ENCODE peak calls at places on chromosome 2, in seven cellular contexts. One of them, this sample, is unnamed.

GRCh38 chr2:154836622-154837021 is 138.1 kb downstream of the KCNJ3 start:
- DNase-seq in lung: no peak
- DNase-seq in transverse colon: no peak
- DNase-seq in hepatocyte: no peak
- DNase-seq in cardiac fibroblast: no peak
- DNase-seq in fibroblast of pulmonary artery: no peak
- DNase-seq in thoracic aorta: no peak
- DNase-seq in this sample: no peak

GRCh38 chr2:240182001-240182400 is 41.5 kb upstream of the OTOS start:
- DNase-seq in lung: no peak
- DNase-seq in transverse colon: no peak
- DNase-seq in hepatocyte: no peak
- DNase-seq in cardiac fibroblast: no peak
- DNase-seq in fibroblast of pulmonary artery: no peak
- DNase-seq in thoracic aorta: no peak
- DNase-seq in this sample: no peak

GRCh38 chr2:105866439-105867170 is 121.9 kb downstream of the NCK2 start:
- DNase-seq in lung: no peak
- DNase-seq in transverse colon: no peak
- DNase-seq in hepatocyte: no peak
- DNase-seq in cardiac fibroblast: peak
- DNase-seq in fibroblast of pulmonary artery: peak
- DNase-seq in thoracic aorta: no peak
- DNase-seq in this sample: peak

GRCh38 chr2:5694016-5694690 is 2.0 kb downstream of the SOX11 start:
- DNase-seq in lung: no peak
- DNase-seq in transverse colon: no peak
- DNase-seq in hepatocyte: peak
- DNase-seq in cardiac fibroblast: no peak
- DNase-seq in fibroblast of pulmonary artery: no peak
- DNase-seq in thoracic aorta: no peak
- DNase-seq in this sample: no peak

GRCh38 chr2:9377461-9378097 is 45.7 kb downstream of the ITGB1BP1 start:
- DNase-seq in lung: no peak
- DNase-seq in transverse colon: no peak
- DNase-seq in hepatocyte: no peak
- DNase-seq in cardiac fibroblast: no peak
- DNase-seq in fibroblast of pulmonary artery: no peak
- DNase-seq in thoracic aorta: no peak
- DNase-seq in this sample: no peak

GRCh38 chr2:89851583-89851905 is 1160.1 kb downstream of the RPIA start:
- DNase-seq in lung: no peak
- DNase-seq in transverse colon: no peak
- DNase-seq in hepatocyte: no peak
- DNase-seq in cardiac fibroblast: no peak
- DNase-seq in fibroblast of pulmonary artery: no peak
- DNase-seq in thoracic aorta: no peak
- DNase-seq in this sample: no peak

GRCh38 chr2:221282386-221282785 is 289.7 kb downstream of the EPHA4 start:
- DNase-seq in lung: no peak
- DNase-seq in transverse colon: no peak
- DNase-seq in hepatocyte: no peak
- DNase-seq in cardiac fibroblast: no peak
- DNase-seq in fibroblast of pulmonary artery: no peak
- DNase-seq in thoracic aorta: no peak
- DNase-seq in this sample: no peak

GRCh38 chr2:190318514-190318913 is 1.1 kb downstream of the HIBCH start:
- DNase-seq in lung: no peak
- DNase-seq in transverse colon: no peak
- DNase-seq in hepatocyte: no peak
- DNase-seq in cardiac fibroblast: no peak
- DNase-seq in fibroblast of pulmonary artery: no peak
- DNase-seq in thoracic aorta: no peak
- DNase-seq in this sample: peak

GRCh38 chr2:58638256-58638795 is 397.2 kb upstream of the FANCL start:
- DNase-seq in lung: no peak
- DNase-seq in transverse colon: no peak
- DNase-seq in hepatocyte: no peak
- DNase-seq in cardiac fibroblast: no peak
- DNase-seq in fibroblast of pulmonary artery: no peak
- DNase-seq in thoracic aorta: no peak
- DNase-seq in this sample: no peak

GRCh38 chr2:136013286-136013685 is 27.9 kb upstream of the DARS1 start:
- DNase-seq in lung: no peak
- DNase-seq in transverse colon: no peak
- DNase-seq in hepatocyte: no peak
- DNase-seq in cardiac fibroblast: no peak
- DNase-seq in fibroblast of pulmonary artery: no peak
- DNase-seq in thoracic aorta: no peak
- DNase-seq in this sample: no peak

GRCh38 chr2:55719852-55720251 is 26.2 kb upstream of the PNPT1 start:
- DNase-seq in lung: no peak
- DNase-seq in transverse colon: no peak
- DNase-seq in hepatocyte: no peak
- DNase-seq in cardiac fibroblast: no peak
- DNase-seq in fibroblast of pulmonary artery: no peak
- DNase-seq in thoracic aorta: no peak
- DNase-seq in this sample: no peak

GRCh38 chr2:9538000-9538507 is 17.6 kb downstream of the ADAM17 start:
- DNase-seq in lung: no peak
- DNase-seq in transverse colon: no peak
- DNase-seq in hepatocyte: no peak
- DNase-seq in cardiac fibroblast: peak
- DNase-seq in fibroblast of pulmonary artery: peak
- DNase-seq in thoracic aorta: no peak
- DNase-seq in this sample: peak

GRCh38 chr2:189338119-189338518 is 103.2 kb upstream of the WDR75 start:
- DNase-seq in lung: no peak
- DNase-seq in transverse colon: no peak
- DNase-seq in hepatocyte: no peak
- DNase-seq in cardiac fibroblast: no peak
- DNase-seq in fibroblast of pulmonary artery: no peak
- DNase-seq in thoracic aorta: no peak
- DNase-seq in this sample: no peak

GRCh38 chr2:226771067-226771466 is 28.6 kb downstream of the IRS1 start:
- DNase-seq in lung: no peak
- DNase-seq in transverse colon: peak
- DNase-seq in hepatocyte: no peak
- DNase-seq in cardiac fibroblast: no peak
- DNase-seq in fibroblast of pulmonary artery: no peak
- DNase-seq in thoracic aorta: no peak
- DNase-seq in this sample: no peak

GRCh38 chr2:169038338-169038757 is 7.2 kb upstream of the ABCB11 start:
- DNase-seq in lung: no peak
- DNase-seq in transverse colon: no peak
- DNase-seq in hepatocyte: no peak
- DNase-seq in cardiac fibroblast: peak
- DNase-seq in fibroblast of pulmonary artery: peak
- DNase-seq in thoracic aorta: no peak
- DNase-seq in this sample: peak

GRCh38 chr2:118687698-118688097 is 159.8 kb downstream of the EN1 start:
- DNase-seq in lung: no peak
- DNase-seq in transverse colon: no peak
- DNase-seq in hepatocyte: no peak
- DNase-seq in cardiac fibroblast: no peak
- DNase-seq in fibroblast of pulmonary artery: peak
- DNase-seq in thoracic aorta: no peak
- DNase-seq in this sample: peak

GRCh38 chr2:190678444-190679162 is 29.7 kb downstream of the NAB1 start:
- DNase-seq in lung: no peak
- DNase-seq in transverse colon: no peak
- DNase-seq in hepatocyte: no peak
- DNase-seq in cardiac fibroblast: peak
- DNase-seq in fibroblast of pulmonary artery: peak
- DNase-seq in thoracic aorta: no peak
- DNase-seq in this sample: no peak

GRCh38 chr2:134252092-134252775 is 1.6 kb upstream of the MGAT5 start:
- DNase-seq in lung: no peak
- DNase-seq in transverse colon: no peak
- DNase-seq in hepatocyte: no peak
- DNase-seq in cardiac fibroblast: peak
- DNase-seq in fibroblast of pulmonary artery: no peak
- DNase-seq in thoracic aorta: no peak
- DNase-seq in this sample: peak

GRCh38 chr2:160859086-160859485 is 301.1 kb upstream of the TANK start:
- DNase-seq in lung: no peak
- DNase-seq in transverse colon: no peak
- DNase-seq in hepatocyte: peak
- DNase-seq in cardiac fibroblast: no peak
- DNase-seq in fibroblast of pulmonary artery: peak
- DNase-seq in thoracic aorta: no peak
- DNase-seq in this sample: no peak

GRCh38 chr2:54675738-54676137 is 47.7 kb upstream of the EML6 start:
- DNase-seq in lung: no peak
- DNase-seq in transverse colon: no peak
- DNase-seq in hepatocyte: no peak
- DNase-seq in cardiac fibroblast: peak
- DNase-seq in fibroblast of pulmonary artery: no peak
- DNase-seq in thoracic aorta: no peak
- DNase-seq in this sample: no peak

GRCh38 chr2:54672587-54673456 is 50.6 kb upstream of the EML6 start:
- DNase-seq in lung: no peak
- DNase-seq in transverse colon: peak
- DNase-seq in hepatocyte: no peak
- DNase-seq in cardiac fibroblast: peak
- DNase-seq in fibroblast of pulmonary artery: no peak
- DNase-seq in thoracic aorta: no peak
- DNase-seq in this sample: peak

GRCh38 chr2:54675281-54675680 is 48.2 kb upstream of the EML6 start:
- DNase-seq in lung: no peak
- DNase-seq in transverse colon: no peak
- DNase-seq in hepatocyte: no peak
- DNase-seq in cardiac fibroblast: no peak
- DNase-seq in fibroblast of pulmonary artery: no peak
- DNase-seq in thoracic aorta: no peak
- DNase-seq in this sample: no peak

GRCh38 chr2:54671875-54672586 is 51.4 kb upstream of the EML6 start:
- DNase-seq in lung: no peak
- DNase-seq in transverse colon: no peak
- DNase-seq in hepatocyte: no peak
- DNase-seq in cardiac fibroblast: peak
- DNase-seq in fibroblast of pulmonary artery: no peak
- DNase-seq in thoracic aorta: no peak
- DNase-seq in this sample: peak

DNA sequence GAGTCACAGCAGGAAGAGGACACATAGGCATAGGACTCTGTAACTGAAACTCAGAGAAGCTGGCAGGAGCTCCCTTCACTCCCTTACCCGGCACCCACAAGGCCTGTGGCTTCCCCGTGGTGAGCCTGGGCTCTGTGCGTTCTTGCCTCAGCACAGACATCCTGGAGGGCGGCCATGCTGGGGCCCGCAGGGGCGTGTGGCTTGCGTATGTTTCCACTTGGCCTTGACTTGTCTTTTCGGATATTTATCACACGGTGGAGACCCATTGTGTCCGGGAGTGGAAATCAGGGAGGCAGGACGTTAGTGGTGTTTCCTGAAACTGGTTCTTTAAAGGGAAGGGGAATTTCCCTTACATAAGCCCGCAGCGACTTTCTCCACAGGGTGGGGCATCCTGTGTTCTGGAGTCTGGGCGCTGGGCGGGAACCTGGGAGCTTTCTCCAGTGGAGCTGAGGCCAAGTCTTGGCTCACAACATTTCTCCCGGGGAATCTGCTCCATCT is 49.9 kb upstream of the EML6 start:
- DNase-seq in lung: peak
- DNase-seq in transverse colon: peak
- DNase-seq in hepatocyte: no peak
- DNase-seq in cardiac fibroblast: peak
- DNase-seq in fibroblast of pulmonary artery: peak
- DNase-seq in thoracic aorta: no peak
- DNase-seq in this sample: peak
- H3K4me3 ChIP-seq in lung: no peak
- H3K4me3 ChIP-seq in transverse colon: peak
- H3K4me3 ChIP-seq in hepatocyte: no peak
- H3K4me3 ChIP-seq in cardiac fibroblast: no peak
- H3K4me3 ChIP-seq in fibroblast of pulmonary artery: no peak
- H3K4me3 ChIP-seq in thoracic aorta: peak
- H3K4me3 ChIP-seq in this sample: no peak

DNA sequence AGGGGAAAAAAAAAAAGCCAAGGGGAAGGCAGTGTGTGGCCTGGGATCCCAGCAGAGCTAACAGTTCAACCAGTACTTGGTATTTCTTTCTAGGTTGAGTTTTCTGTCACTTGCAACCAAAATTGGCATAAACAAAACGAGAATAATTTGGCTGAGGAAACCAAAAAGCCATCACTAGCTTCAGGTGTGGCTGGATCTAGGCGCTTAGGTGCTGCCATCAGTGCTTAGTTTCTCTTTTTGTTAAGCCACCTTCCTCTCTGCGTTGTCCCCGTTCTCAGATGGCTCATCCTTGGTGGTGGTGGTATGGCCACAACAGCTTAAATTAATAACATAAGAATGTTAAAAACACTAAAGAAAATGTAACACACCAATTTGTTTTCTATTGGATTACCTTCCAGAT is 2.4 kb downstream of the EFHD1 start:
- DNase-seq in lung: no peak
- DNase-seq in transverse colon: no peak
- DNase-seq in hepatocyte: no peak
- DNase-seq in cardiac fibroblast: no peak
- DNase-seq in fibroblast of pulmonary artery: no peak
- DNase-seq in thoracic aorta: no peak
- DNase-seq in this sample: no peak
- TF ChIP-seq CTCF in lung: no peak
- TF ChIP-seq CTCF in transverse colon: no peak
- TF ChIP-seq CTCF in hepatocyte: no peak
- TF ChIP-seq CTCF in cardiac fibroblast: no peak
- TF ChIP-seq CTCF in fibroblast of pulmonary artery: no peak
- TF ChIP-seq CTCF in thoracic aorta: no peak
- TF ChIP-seq CTCF in this sample: no peak

GRCh38 chr2:72561621-72562318 is 264.1 kb downstream of the EXOC6B start:
- DNase-seq in lung: no peak
- DNase-seq in transverse colon: no peak
- DNase-seq in hepatocyte: peak
- DNase-seq in cardiac fibroblast: peak
- DNase-seq in fibroblast of pulmonary artery: peak
- DNase-seq in thoracic aorta: no peak
- DNase-seq in this sample: peak
- H3K4me3 ChIP-seq in lung: no peak
- H3K4me3 ChIP-seq in transverse colon: no peak
- H3K4me3 ChIP-seq in hepatocyte: no peak
- H3K4me3 ChIP-seq in cardiac fibroblast: no peak
- H3K4me3 ChIP-seq in fibroblast of pulmonary artery: no peak
- H3K4me3 ChIP-seq in thoracic aorta: no peak
- H3K4me3 ChIP-seq in this sample: no peak

DNA sequence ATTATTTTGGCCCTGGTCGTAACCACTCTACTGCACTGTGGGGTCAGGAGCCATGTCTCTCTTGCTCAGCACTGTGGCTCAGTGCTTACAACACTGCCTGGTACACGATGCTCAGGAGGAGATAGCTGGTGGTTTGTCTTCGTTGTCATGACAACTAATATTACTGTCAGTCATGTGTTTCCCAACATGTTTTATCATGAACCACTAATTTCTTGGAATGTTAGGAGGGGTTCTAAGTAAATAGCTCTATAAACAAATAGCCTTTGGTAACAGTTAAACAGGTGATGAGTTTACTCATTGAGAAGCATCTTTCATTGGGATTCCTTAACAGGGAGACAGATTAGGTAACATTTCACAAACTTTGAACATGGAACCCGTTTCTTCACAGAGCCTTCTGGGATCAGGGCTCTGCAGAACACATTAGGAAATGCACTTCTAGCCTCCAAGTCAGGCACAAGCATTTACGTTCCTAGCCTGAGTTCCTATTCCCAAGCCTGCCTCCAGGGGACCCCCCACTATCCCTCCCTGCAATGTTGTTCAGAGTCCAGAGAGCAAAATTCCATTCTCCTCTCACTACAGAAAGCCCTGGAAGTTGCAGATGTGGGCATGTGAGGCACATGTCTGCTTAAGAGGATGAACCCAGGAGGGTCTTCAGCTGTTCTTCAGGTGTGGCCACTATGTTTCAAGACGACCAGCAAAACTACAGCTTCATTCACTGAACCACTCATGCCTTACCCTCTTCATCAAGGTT is 6.4 kb upstream of the RBM44 start:
- DNase-seq in lung: no peak
- DNase-seq in transverse colon: no peak
- DNase-seq in hepatocyte: peak
- DNase-seq in cardiac fibroblast: peak
- DNase-seq in fibroblast of pulmonary artery: peak
- DNase-seq in thoracic aorta: no peak
- DNase-seq in this sample: peak
- TF ChIP-seq CTCF in lung: no peak
- TF ChIP-seq CTCF in transverse colon: no peak
- TF ChIP-seq CTCF in hepatocyte: no peak
- TF ChIP-seq CTCF in cardiac fibroblast: peak
- TF ChIP-seq CTCF in fibroblast of pulmonary artery: peak
- TF ChIP-seq CTCF in thoracic aorta: no peak
- TF ChIP-seq CTCF in this sample: peak